ENCODE peak calls at places on chromosomes 2 and 18, in four cellular contexts. L is SK-N-SH, J is HepG2, B is K562. Z is an unnamed sample.

GRCh38 chr2:100903534-100904258 is 83.8 kb downstream of the NPAS2 start:
- DNase-seq in J (no peak), L (no peak), B (no peak), Z (no peak)

GRCh38 chr2:197240713-197241050 is 69.9 kb downstream of the ANKRD44 start:
- DNase-seq in B (no peak), J (no peak), L (no peak), Z (no peak)

GRCh38 chr2:25215948-25216679 is 47.7 kb upstream of the POMC start:
- DNase-seq in L (peak; percentile 35), J (no peak), B (no peak), Z (no peak)

GRCh38 chr2:40096360-40096759 is 317.3 kb upstream of the THUMPD2 start:
- DNase-seq in J (no peak), B (no peak), L (no peak), Z (no peak)

GRCh38 chr2:108377815-108378630 is at the start of gene SULT1C4:
- DNase-seq in B (peak; percentile 29), L (peak; percentile 70), J (peak; percentile 63), Z (no peak)

GRCh38 chr2:26325851-26326250 is 20.1 kb upstream of the SELENOI start:
- DNase-seq in L (no peak), B (no peak), J (no peak), Z (no peak)

GRCh38 chr2:2848621-2849443 is 517.8 kb upstream of the MYT1L start:
- DNase-seq in L (peak; percentile 80), J (no peak), B (no peak), Z (no peak)

GRCh38 chr2:230903251-230904150 is 21.5 kb downstream of the GPR55 start:
- DNase-seq in L (no peak), B (no peak), J (no peak), Z (no peak)

GRCh38 chr2:134783912-134784311 is 54.5 kb upstream of the ACMSD start:
- DNase-seq in L (no peak), J (no peak), B (no peak), Z (no peak)

GRCh38 chr2:176130153-176130916 is 830 bp downstream of the HOXD8 start:
- DNase-seq in J (no peak), B (peak; percentile 58), L (peak; percentile 80), Z (no peak)

GRCh38 chr2:161273038-161273760 is 35.0 kb upstream of the PSMD14 start:
- DNase-seq in B (peak; percentile 43), J (peak; percentile 64), L (peak; percentile 45), Z (peak; percentile 69)

GRCh38 chr2:223108376-223109100 is 56.5 kb downstream of the KCNE4 start:
- DNase-seq in B (no peak), L (no peak), J (no peak), Z (no peak)

GRCh38 chr2:151198646-151199045 is 63.0 kb downstream of the RBM43 start:
- DNase-seq in L (no peak), J (no peak), B (no peak), Z (no peak)

GRCh38 chr2:227772197-227772661 is 26.5 kb downstream of the SCYGR8 start:
- DNase-seq in J (peak; percentile 42), B (no peak), L (no peak), Z (no peak)

GRCh38 chr2:235078914-235079472 is 127.2 kb downstream of the SH3BP4 start:
- DNase-seq in B (no peak), J (no peak), L (no peak), Z (no peak)

GRCh38 chr2:42722328-42723190 is 41.4 kb downstream of the OXER1 start:
- DNase-seq in L (no peak), J (no peak), B (no peak), Z (no peak)

GRCh38 chr2:98846041-98846440 is 90.0 kb downstream of the CRACDL start:
- DNase-seq in J (no peak), L (no peak), B (no peak), Z (no peak)

GRCh38 chr2:130827502-130828251 is 9.0 kb upstream of the ARHGEF4 start:
- DNase-seq in L (no peak), B (no peak), J (no peak), Z (no peak)

GRCh38 chr2:231900486-231900942 is 25.7 kb downstream of the NPPC start:
- DNase-seq in L (peak; percentile 79), J (peak; percentile 80), B (peak; percentile 78), Z (peak; percentile 83)

GRCh38 chr2:127101756-127102463 is 5.0 kb downstream of the BIN1 start:
- DNase-seq in J (no peak), L (peak; percentile 7), B (no peak), Z (no peak)

GRCh38 chr18:68449292-68449691 is 265.6 kb downstream of the TMX3 start:
- DNase-seq in J (no peak), B (no peak), L (no peak), Z (no peak)

GRCh38 chr2:25821225-25822056 is 56.8 kb downstream of the ASXL2 start:
- DNase-seq in J (no peak), L (no peak), B (no peak), Z (no peak)

GRCh38 chr2:84461310-84461709 is 2.2 kb upstream of the SUCLG1 start:
- DNase-seq in J (peak; percentile 37), B (no peak), L (no peak), Z (no peak)

GRCh38 chr2:102050854-102051391 is 59.2 kb downstream of the IL1R2 start:
- DNase-seq in J (peak; percentile 33), B (peak; percentile 81), L (no peak), Z (no peak)

GRCh38 chr2:72694715-72695496 is 130.9 kb downstream of the EXOC6B start:
- DNase-seq in L (peak; percentile 58), B (peak; percentile 37), J (peak; percentile 94), Z (no peak)

GRCh38 chr18:3753116-3753515 is 303.1 kb downstream of the TGIF1 start:
- DNase-seq in B (no peak), L (no peak), J (no peak), Z (no peak)

GRCh38 chr2:196338440-196338839 is 167.1 kb upstream of the STK17B start:
- DNase-seq in B (no peak), J (no peak), L (no peak), Z (no peak)

GRCh38 chr2:26347286-26347865 is 787 bp upstream of the ADGRF3 start:
- DNase-seq in J (no peak), L (no peak), B (no peak), Z (no peak)

GRCh38 chr18:13435596-13436333 is 217.2 kb downstream of the LDLRAD4 start:
- DNase-seq in J (no peak), L (no peak), B (no peak), Z (no peak)

GRCh38 chr2:168338292-168338691 is 90.9 kb upstream of the STK39 start:
- DNase-seq in J (peak; percentile 8), L (no peak), B (no peak), Z (no peak)

GRCh38 chr2:43107679-43108078 is 118.7 kb downstream of the ZFP36L2 start:
- DNase-seq in B (no peak), L (no peak), J (no peak), Z (no peak)

GRCh38 chr2:115303-115702 is 69.0 kb upstream of the FAM110C start:
- DNase-seq in J (peak; percentile 28), L (no peak), B (no peak), Z (peak; percentile 26)
- TF ChIP-seq POLR2AphosphoS5 in J (no peak), L (no peak), B (no peak), Z (no peak)

GRCh38 chr18:22471546-22472131 is 53.9 kb upstream of the CTAGE1 start:
- DNase-seq in L (no peak), B (no peak), J (no peak), Z (no peak)
- TF ChIP-seq ELF1 in L (no peak), B (no peak), J (no peak), Z (no peak)

DNA sequence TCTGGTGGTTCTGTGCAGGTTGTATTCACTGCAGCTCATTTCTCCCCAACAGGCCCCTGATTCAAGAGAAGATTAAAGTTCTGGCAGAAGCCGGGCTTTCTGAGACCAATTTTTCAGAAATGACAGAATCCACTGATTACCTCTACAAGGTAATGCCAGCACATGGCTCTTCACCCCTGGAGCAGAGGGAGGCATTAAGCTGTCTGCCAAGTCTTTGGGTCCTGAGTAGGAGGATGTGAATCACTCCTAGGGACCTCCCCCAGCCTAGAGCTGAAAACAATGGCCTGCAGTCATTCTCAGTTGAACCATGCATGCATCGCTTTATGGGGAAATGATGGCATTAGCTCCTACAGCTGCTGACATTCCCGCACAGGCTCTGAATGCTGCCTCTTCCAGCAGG is 20.5 kb upstream of the RPL37A start:
- DNase-seq in J (no peak), B (no peak), L (no peak), Z (peak; percentile 50)
- TF ChIP-seq POLR2AphosphoS5 in J (no peak), B (no peak), L (peak; percentile 51), Z (no peak)

GRCh38 chr2:24076849-24077534 is 866 bp upstream of the SF3B6 start:
- DNase-seq in B (peak; percentile 12), L (peak; percentile 49), J (no peak), Z (no peak)
- TF ChIP-seq ELF1 in B (no peak), L (no peak), J (no peak), Z (no peak)